ENCODE peak calls at places on chromosome 6, in four cellular contexts. F is IMR-90, P is endothelial cell of umbilical vein, O is K562. Z is an unnamed sample.

GRCh38 chr6:123848347-123848746 is 44.7 kb downstream of the NKAIN2 start:
- DNase-seq in O (no peak), F (no peak), P (no peak), Z (no peak)

GRCh38 chr6:97712751-97713150 is 429.7 kb upstream of the MMS22L start:
- DNase-seq in F (no peak), P (no peak), O (no peak), Z (no peak)

GRCh38 chr6:80022803-80023202 is 18.4 kb downstream of the TTK start:
- DNase-seq in P (peak; percentile 65), O (no peak), F (peak; percentile 86), Z (no peak)

GRCh38 chr6:44730771-44731391 is 343.4 kb downstream of the CDC5L start:
- DNase-seq in F (peak; percentile 66), O (no peak), P (no peak), Z (no peak)

GRCh38 chr6:152330984-152331383 is 306.2 kb downstream of the SYNE1 start:
- DNase-seq in F (no peak), O (no peak), P (no peak), Z (no peak)

GRCh38 chr6:149586149-149586548 is 20.0 kb downstream of the GINM1 start:
- DNase-seq in F (no peak), P (no peak), O (no peak), Z (no peak)

GRCh38 chr6:157625111-157625510 is 197.9 kb upstream of the SNX9 start:
- DNase-seq in P (no peak), F (no peak), O (no peak), Z (no peak)

GRCh38 chr6:75183099-75183541 is 22.7 kb downstream of the COL12A1 start:
- DNase-seq in O (no peak), F (peak; percentile 36), P (no peak), Z (no peak)

GRCh38 chr6:98843274-98844243 is 9.2 kb downstream of the POU3F2 start:
- DNase-seq in F (no peak), O (no peak), P (no peak), Z (no peak)

GRCh38 chr6:140346461-140346860 is 972.0 kb upstream of the CITED2 start:
- DNase-seq in P (peak; percentile 97), O (no peak), F (peak; percentile 26), Z (no peak)

GRCh38 chr6:33692760-33693158 is 18.7 kb downstream of the UQCC2 start:
- DNase-seq in F (peak; percentile 7), P (no peak), O (no peak), Z (no peak)

GRCh38 chr6:74578339-74578738 is 627.5 kb downstream of the COL12A1 start:
- DNase-seq in F (peak; percentile 89), P (peak; percentile 49), O (no peak), Z (no peak)

GRCh38 chr6:45438849-45439406 is 61.2 kb upstream of the SUPT3H start:
- DNase-seq in O (no peak), F (peak; percentile 93), P (peak; percentile 65), Z (peak; percentile 66)

GRCh38 chr6:170139531-170139930 is 151.3 kb downstream of the DLL1 start:
- DNase-seq in O (no peak), F (no peak), P (no peak), Z (no peak)

GRCh38 chr6:163837681-163838431 is 423.3 kb downstream of the QKI start:
- DNase-seq in O (no peak), P (no peak), F (peak; percentile 33), Z (no peak)

GRCh38 chr6:710601-711571 is 17.9 kb upstream of the EXOC2 start:
- DNase-seq in F (peak; percentile 79), P (peak; percentile 70), O (no peak), Z (no peak)

GRCh38 chr6:55668625-55669024 is 89.6 kb upstream of the HMGCLL1 start:
- DNase-seq in O (no peak), P (peak; percentile 18), F (peak; percentile 44), Z (no peak)

GRCh38 chr6:27290065-27290849 is 21.8 kb downstream of the POM121L2 start:
- DNase-seq in F (peak; percentile 63), P (no peak), O (peak; percentile 68), Z (no peak)

GRCh38 chr6:37381579-37381978 is 27.8 kb downstream of the RNF8 start:
- DNase-seq in P (peak; percentile 60), F (peak; percentile 74), O (peak; percentile 57), Z (peak; percentile 57)

GRCh38 chr6:108723594-108723993 is 124.6 kb upstream of the ARMC2 start:
- DNase-seq in O (no peak), F (no peak), P (no peak), Z (no peak)

GRCh38 chr6:121160276-121160675 is 174.0 kb downstream of the TBC1D32 start:
- DNase-seq in F (no peak), O (no peak), P (no peak), Z (no peak)

GRCh38 chr6:121161881-121162280 is 172.4 kb downstream of the TBC1D32 start:
- DNase-seq in P (no peak), F (no peak), O (no peak), Z (no peak)

GRCh38 chr6:121158924-121159323 is 175.4 kb downstream of the TBC1D32 start:
- DNase-seq in P (no peak), F (no peak), O (no peak), Z (no peak)

GRCh38 chr6:121157913-121158312 is 176.4 kb downstream of the TBC1D32 start:
- DNase-seq in P (no peak), O (no peak), F (peak; percentile 41), Z (no peak)

GRCh38 chr6:121158438-121158837 is 175.8 kb downstream of the TBC1D32 start:
- DNase-seq in O (no peak), P (no peak), F (peak; percentile 18), Z (no peak)
- H3K9me1 ChIP-seq in O (no peaks in the 10 kb centered on the region), P (no peaks in the 10 kb centered on the region), F (no peaks in the 10 kb centered on the region), Z (no peaks in the 10 kb centered on the region)

GRCh38 chr6:160039441-160039840 is 70.6 kb downstream of the IGF2R start:
- DNase-seq in F (no peak), O (no peak), P (no peak), Z (no peak)

GRCh38 chr6:160041608-160042007 is 72.7 kb downstream of the IGF2R start:
- DNase-seq in P (no peak), F (peak; percentile 70), O (no peak), Z (no peak)

GRCh38 chr6:160042014-160042773 is 73.3 kb downstream of the IGF2R start:
- DNase-seq in F (peak; percentile 49), O (no peak), P (no peak), Z (peak; percentile 69)

GRCh38 chr6:160040055-160040454 is 71.2 kb downstream of the IGF2R start:
- DNase-seq in O (no peak), F (no peak), P (no peak), Z (no peak)

DNA sequence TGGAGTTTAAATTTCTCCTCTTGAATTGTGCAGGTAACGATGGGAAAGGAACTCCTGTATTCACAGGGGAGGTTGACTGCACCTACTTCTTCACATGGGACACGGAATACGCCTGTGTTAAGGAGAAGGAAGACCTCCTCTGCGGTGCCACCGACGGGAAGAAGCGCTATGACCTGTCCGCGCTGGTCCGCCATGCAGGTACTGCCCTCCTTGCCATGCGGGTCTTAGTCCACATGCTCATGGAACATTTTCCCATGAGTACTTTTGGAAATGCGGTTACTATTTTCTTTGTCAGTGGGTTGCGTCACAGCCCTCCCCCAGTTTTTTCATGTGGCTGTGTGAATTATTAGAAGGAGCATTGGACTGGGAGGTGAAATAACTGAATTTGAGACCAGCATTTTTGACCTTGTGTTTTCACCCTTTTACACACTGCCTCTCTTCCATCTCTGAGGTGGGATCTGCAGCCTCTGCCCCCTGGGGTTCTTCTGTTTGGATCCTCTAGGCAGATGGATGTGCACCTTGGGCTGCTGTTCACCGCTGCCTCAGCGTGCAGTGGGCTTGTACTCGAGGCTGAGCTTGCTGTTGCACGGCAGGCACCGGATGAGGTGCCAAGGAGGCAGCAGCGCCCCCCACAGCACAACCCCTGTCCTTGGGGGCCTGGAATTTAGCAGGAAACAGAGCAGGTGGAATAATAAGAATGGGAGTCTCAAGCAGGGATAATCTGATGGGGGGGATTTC is 71.8 kb downstream of the IGF2R start:
- DNase-seq in F (no peak), P (no peak), O (no peak), Z (no peak)
- H3K36me3 ChIP-seq in F (peaks cover 49% of the 10 kb centered on the region), P (peaks cover 5% of the 10 kb centered on the region), O (peaks cover 92% of the 10 kb centered on the region), Z (peaks cover 13% of the 10 kb centered on the region)

DNA sequence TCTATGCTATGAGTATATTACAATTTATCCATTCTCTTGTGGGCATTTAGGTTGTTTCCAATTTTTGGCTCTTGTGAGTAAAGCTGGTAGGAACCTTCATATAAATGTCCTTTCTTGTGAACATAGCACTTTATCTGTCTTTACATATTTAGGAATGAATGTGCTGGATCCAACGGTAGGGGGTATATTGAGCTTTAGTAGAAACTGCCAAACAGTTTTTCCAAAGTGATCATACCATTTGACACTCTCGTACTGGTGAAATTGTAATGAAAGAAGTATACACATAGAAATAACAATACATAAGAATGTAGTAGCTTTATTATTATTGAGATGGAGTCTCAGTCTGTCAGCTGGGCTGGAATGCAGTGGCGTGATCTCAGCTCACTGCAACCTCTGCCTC is 30.9 kb upstream of the ARMH2 start:
- DNase-seq in O (no peak), P (no peak), F (no peak), Z (no peak)
- H3K27ac ChIP-seq in O (no peak overlapping the region), P (no peak overlapping the region), F (no peak overlapping the region), Z (no peak overlapping the region)

DNA sequence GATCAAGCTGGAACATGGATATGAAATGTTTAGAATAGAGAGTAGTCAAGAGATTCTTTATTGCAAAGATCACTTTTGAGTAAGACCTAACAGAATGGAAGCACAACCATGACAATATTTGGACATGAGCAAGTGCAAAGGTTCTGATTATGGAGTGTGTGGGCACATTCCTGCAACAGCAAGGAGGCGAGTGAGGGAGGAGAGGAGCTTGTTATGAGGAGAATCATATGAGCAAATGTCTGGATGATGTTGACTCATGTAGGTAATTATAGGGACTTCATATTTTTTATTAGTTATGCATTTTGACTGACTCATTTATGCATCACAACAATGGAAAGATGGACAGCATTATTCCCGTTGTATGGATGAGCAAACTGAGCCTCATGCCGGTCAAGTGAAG is 100.8 kb upstream of the SLC35B3 start:
- DNase-seq in O (no peak), F (no peak), P (no peak), Z (no peak)
- H3K9me1 ChIP-seq in O (no peaks in the 10 kb centered on the region), F (no peaks in the 10 kb centered on the region), P (no peaks in the 10 kb centered on the region), Z (no peaks in the 10 kb centered on the region)